ENCODE peak calls at places on chromosomes 2 and 18, in eight cellular contexts. A is transverse colon, B is cardiac muscle cell, C is esophagus squamous epithelium, V is SJSA1, H is A549, K is fibroblast of lung, I is psoas muscle. P is an unnamed sample. For H3K4me1 and H3K9me3, the result is how much of the 10 kb centered on the place peaks cover.

GRCh38 chr18:69580107-69580506 is 179.4 kb downstream of the DOK6 start:
- DNase-seq in A (no peak), B (no peak), C (no peak), V (no peak), H (no peak), K (no peak), I (no peak), P (no peak)

GRCh38 chr2:240952496-240953246 is 45.7 kb upstream of the SNED1 start:
- DNase-seq in A (no peak), B (no peak), C (no peak), V (no peak), H (no peak), K (no peak), I (peak), P (no peak)

GRCh38 chr2:37324536-37324785 is 172 bp downstream of the PRKD3 start:
- DNase-seq in A (peak), B (peak), C (peak), V (no peak), H (no peak), K (peak), I (peak), P (peak)

GRCh38 chr2:145864501-145864900 is 1344.6 kb upstream of the ZEB2 start:
- DNase-seq in A (no peak), B (no peak), C (no peak), V (no peak), H (no peak), K (no peak), I (no peak), P (no peak)

GRCh38 chr2:72923833-72924352 is 6.6 kb downstream of the EMX1 start:
- DNase-seq in A (no peak), B (no peak), C (no peak), V (no peak), H (no peak), K (no peak), I (no peak), P (no peak)

GRCh38 chr2:136378712-136379595 is 261.0 kb upstream of the CXCR4 start:
- DNase-seq in A (peak), B (peak), C (no peak), V (peak), H (peak), K (peak), I (no peak), P (peak)

GRCh38 chr2:191869178-191869577 is 22.3 kb upstream of the CAVIN2 start:
- DNase-seq in A (peak), B (peak), C (no peak), V (no peak), H (no peak), K (peak), I (no peak), P (no peak)

GRCh38 chr2:9703085-9703641 is 72.4 kb upstream of the YWHAQ start:
- DNase-seq in A (no peak), B (no peak), C (no peak), V (peak), H (peak), K (peak), I (peak), P (peak)

GRCh38 chr2:109132626-109133025 is 3.6 kb downstream of the SH3RF3 start:
- DNase-seq in A (no peak), B (no peak), C (no peak), V (no peak), H (no peak), K (no peak), I (no peak), P (no peak)

GRCh38 chr18:47632970-47633635 is 297.4 kb downstream of the SMAD2 start:
- DNase-seq in A (no peak), B (no peak), C (no peak), V (no peak), H (no peak), K (no peak), I (no peak), P (no peak)

GRCh38 chr2:140498360-140498759 is 1632.5 kb downstream of the LRP1B start:
- DNase-seq in A (no peak), B (no peak), C (no peak), V (no peak), H (no peak), K (no peak), I (no peak), P (no peak)

GRCh38 chr2:94995516-94995915 is 30.0 kb upstream of the MAL start:
- DNase-seq in A (no peak), B (no peak), C (no peak), V (no peak), H (no peak), K (no peak), I (no peak), P (no peak)

GRCh38 chr2:27255187-27255586 is 7.7 kb downstream of the SLC30A3 start:
- DNase-seq in A (no peak), B (peak), C (no peak), V (no peak), H (no peak), K (no peak), I (no peak), P (no peak)

GRCh38 chr2:75513616-75514170 is 47.0 kb downstream of the EVA1A start:
- DNase-seq in A (no peak), B (no peak), C (no peak), V (no peak), H (no peak), K (peak), I (no peak), P (no peak)

GRCh38 chr2:39723946-39724827 is 54.9 kb downstream of the THUMPD2 start:
- DNase-seq in A (no peak), B (peak), C (no peak), V (peak), H (no peak), K (peak), I (no peak), P (no peak)

DNA sequence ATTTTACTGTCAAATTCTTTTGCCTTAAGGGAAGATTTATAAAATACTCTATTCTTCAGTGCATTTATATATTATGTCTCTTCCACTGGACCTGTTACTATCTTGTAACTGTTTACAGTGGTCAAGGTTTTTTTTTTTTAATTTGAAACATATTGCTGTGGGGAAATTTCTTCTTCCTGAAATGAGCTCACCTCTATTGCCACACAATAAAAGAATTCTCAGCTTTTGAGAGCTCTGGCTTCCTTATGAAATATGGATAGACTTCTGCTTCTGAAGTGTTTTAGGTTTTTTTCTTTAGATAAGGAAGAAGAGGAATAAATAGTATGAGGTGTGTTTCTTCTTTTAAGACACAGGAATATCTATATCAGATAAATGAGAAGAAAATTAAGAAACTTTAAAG is 7.7 kb downstream of the VRK2 start:
- DNase-seq in A (no peak), B (no peak), C (no peak), V (no peak), H (no peak), K (peak), I (no peak), P (no peak)
- H3K4me1 ChIP-seq in A (under half), B (under half), C (under half), V (under half), H (under half), K (under half), I (under half), P (under half)

GRCh38 chr2:35787302-35788031 is 568.1 kb upstream of the CRIM1 start:
- DNase-seq in A (no peak), B (no peak), C (no peak), V (no peak), H (no peak), K (peak), I (no peak), P (no peak)
- H3K9me3 ChIP-seq in A (under half), B (under half), C (under half), V (under half), H (under half), K (under half), I (under half), P (under half)

GRCh38 chr2:33238111-33238510 is 238.3 kb upstream of the RASGRP3 start:
- DNase-seq in A (no peak), B (no peak), C (no peak), V (no peak), H (no peak), K (peak), I (no peak), P (no peak)
- H3K27ac ChIP-seq in A (peak), B (peak), C (no peak), V (no peak), H (peak), K (no peak), I (no peak), P (no peak)

GRCh38 chr2:74025971-74026612 is 41.4 kb downstream of the TET3 start:
- DNase-seq in A (peak), B (no peak), C (no peak), V (no peak), H (no peak), K (no peak), I (no peak), P (no peak)

GRCh38 chr2:74029719-74030397 is 45.1 kb downstream of the TET3 start:
- DNase-seq in A (no peak), B (no peak), C (no peak), V (no peak), H (no peak), K (no peak), I (no peak), P (no peak)

GRCh38 chr2:74028290-74028689 is 43.6 kb downstream of the TET3 start:
- DNase-seq in A (no peak), B (no peak), C (no peak), V (no peak), H (no peak), K (no peak), I (no peak), P (no peak)

GRCh38 chr2:74026674-74027294 is 42.1 kb downstream of the TET3 start:
- DNase-seq in A (no peak), B (no peak), C (no peak), V (no peak), H (no peak), K (no peak), I (no peak), P (no peak)

DNA sequence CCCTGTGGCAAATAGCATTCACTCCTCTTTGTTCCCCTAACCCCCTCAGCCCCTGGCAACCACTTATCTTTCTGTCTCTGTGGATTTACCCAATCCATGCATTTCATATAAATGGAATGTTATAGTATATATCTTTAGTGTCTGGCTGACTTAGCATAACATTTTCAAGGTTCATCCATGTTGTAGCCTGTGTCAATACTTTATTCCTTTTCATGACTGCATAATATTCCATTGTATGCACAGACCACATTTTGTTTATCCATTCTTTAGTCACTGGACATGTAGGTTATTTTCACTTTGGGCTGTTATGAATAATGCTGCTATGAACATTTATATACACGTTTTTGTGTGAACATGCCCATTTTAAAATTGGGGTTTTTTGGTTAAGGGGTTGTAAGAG is 42.8 kb downstream of the TET3 start:
- DNase-seq in A (no peak), B (no peak), C (no peak), V (no peak), H (no peak), K (no peak), I (no peak), P (no peak)
- H3K4me1 ChIP-seq in A (under half), B (under half), C (under half), V (under half), H (under half), K (under half), I (under half), P (under half)

DNA sequence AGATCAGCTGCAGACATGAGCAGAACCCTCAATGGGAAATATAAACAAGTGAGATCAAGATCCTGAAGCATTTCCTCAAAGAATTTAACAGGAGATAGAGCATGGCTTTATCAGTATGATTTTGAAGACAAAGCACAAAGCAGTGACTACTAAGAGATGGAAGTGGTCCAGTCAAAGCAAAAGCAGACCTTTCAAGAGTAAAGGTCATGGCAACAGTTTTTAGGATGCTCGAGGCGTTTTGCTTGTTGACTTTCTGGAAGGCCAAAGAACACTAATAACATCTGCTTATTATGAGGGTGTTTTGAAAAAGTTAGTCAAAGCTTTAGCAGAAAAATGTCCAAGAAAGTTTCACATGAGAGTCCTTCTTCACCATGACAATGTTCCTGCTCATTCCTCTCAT is 128.5 kb downstream of the KCNE4 start:
- DNase-seq in A (no peak), B (no peak), C (no peak), V (no peak), H (no peak), K (no peak), I (no peak), P (no peak)
- H3K9me3 ChIP-seq in A (under half), B (under half), C (under half), V (under half), H (under half), K (under half), I (under half), P (under half)

DNA sequence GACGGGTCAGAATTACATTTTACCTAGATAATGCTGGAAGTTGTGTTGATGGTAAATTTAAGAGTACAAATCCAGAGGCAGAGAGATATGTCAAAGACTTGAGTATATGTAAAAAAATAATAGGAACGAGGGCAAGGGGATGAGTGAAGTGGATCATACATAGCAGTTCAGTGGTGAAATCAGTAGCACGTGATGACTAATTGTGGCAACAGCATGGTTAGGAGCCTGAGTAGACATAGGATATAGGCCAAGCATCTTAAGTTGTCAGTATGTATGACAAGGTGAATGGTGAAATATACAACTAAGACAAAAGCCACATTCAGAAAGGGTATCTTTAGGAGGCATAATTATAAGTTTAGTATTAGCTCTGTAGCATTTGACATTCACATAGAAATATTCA is 826.5 kb upstream of the PIK3C3 start:
- DNase-seq in A (no peak), B (no peak), C (no peak), V (no peak), H (no peak), K (peak), I (no peak), P (no peak)
- H3K27ac ChIP-seq in A (no peak), B (no peak), C (no peak), V (no peak), H (no peak), K (no peak), I (no peak), P (no peak)

GRCh38 chr2:169736902-169737301 is 3.3 kb downstream of the KLHL23 start:
- DNase-seq in A (no peak), B (no peak), C (no peak), V (no peak), H (no peak), K (no peak), I (no peak), P (no peak)

GRCh38 chr2:169732075-169732474 is 1.6 kb upstream of the KLHL23 start:
- DNase-seq in A (no peak), B (no peak), C (no peak), V (no peak), H (no peak), K (no peak), I (no peak), P (no peak)

GRCh38 chr2:169732583-169733358 is 861 bp upstream of the KLHL23 start:
- DNase-seq in A (no peak), B (no peak), C (no peak), V (no peak), H (no peak), K (no peak), I (no peak), P (no peak)

GRCh38 chr2:169735623-169736022 is 2.0 kb downstream of the KLHL23 start:
- DNase-seq in A (no peak), B (no peak), C (no peak), V (no peak), H (no peak), K (no peak), I (no peak), P (no peak)

DNA sequence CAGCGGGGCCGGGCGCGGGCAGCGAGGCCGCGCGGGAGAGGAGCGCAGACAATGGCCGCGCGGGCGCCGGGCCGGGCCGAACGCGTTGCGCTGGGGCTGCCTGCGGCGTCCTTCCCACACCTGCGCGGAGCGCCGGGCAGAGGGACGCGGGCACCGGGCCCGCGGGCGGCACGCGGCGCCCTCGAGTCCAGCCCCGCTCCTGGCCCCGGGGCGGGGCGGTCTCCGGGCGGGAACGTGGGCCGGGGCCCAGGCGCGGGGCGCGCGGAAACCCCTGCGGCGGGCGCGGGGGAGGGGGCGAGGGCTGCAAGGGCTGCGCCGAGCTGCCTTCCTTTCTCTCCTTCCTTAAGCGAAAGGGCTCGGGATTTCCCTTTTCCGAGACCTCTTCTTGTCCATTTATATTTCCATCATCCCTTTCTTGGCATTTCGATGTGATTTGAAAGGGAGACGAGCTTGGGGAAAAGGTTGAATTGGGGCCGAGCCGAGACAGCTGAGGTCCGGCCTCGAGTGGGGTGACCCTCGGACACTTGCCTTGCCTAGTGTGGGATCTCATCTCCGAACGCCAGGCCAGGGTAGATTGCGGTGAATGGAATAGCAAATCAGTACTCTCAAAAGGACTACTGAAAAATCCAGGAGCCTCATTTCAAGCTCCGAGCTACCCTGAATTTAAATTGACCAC is 678 bp downstream of the KLHL23 start:
- DNase-seq in A (peak), B (peak), C (no peak), V (no peak), H (no peak), K (peak), I (peak), P (no peak)
- H3K4me1 ChIP-seq in A (under half), B (under half), C (under half), V (under half), H (under half), K (under half), I (under half), P (under half)

DNA sequence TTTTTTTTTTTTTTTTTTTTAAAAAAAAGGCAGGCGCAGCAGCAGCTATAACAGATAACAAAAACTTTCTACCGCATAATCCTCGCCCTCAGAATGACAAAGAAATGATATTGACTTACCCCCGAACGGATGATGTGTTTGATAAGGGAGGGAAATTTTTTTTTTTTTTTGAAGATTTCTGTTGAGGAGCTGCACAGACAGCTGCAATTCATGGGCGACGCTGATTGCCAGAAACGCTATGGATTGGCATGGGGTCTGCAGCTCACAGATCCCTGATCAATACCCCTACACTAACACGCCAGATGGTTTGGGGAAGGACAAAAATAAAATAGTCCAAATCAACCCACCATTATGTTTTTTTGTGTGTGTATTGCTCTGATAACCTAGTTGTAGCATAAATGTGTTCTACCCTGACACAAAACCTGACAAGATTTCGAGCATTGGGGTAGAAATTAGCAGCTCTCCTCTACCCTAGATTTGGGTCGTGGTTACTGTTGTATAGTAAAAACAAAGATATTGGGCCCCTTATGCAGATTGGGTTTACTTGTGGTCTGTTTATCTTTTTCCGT is 3.6 kb upstream of the ONECUT2 start:
- DNase-seq in A (no peak), B (no peak), C (no peak), V (no peak), H (no peak), K (no peak), I (no peak), P (no peak)
- H3K9me3 ChIP-seq in A (under half), B (under half), C (under half), V (under half), H (under half), K (under half), I (under half), P (under half)